ENCODE peak calls at places on chromosomes 12 and 14, in six cellular contexts. G is tibial artery, V is NCI-H1092, Z is AG10803, R is dorsolateral prefrontal cortex, N is psoas muscle. Y is an unnamed sample.
A peak's percentile ranks its signal among the peaks of the same experiment; 100 is the strongest.

GRCh38 chr14:75443203-75443969 is 15.6 kb downstream of the JDP2 start:
- DNase-seq in G (no peak), V (no peak), Z (peak; percentile 56), R (no peak), N (no peak), Y (no peak)

GRCh38 chr12:90652280-90652679 is 302.7 kb downstream of the CCER1 start:
- DNase-seq in G (no peak), V (no peak), Z (no peak), R (no peak), N (no peak), Y (no peak)

GRCh38 chr12:122951406-122951805 is 14.9 kb downstream of the ABCB9 start:
- DNase-seq in G (no peak), V (no peak), Z (no peak), R (no peak), N (no peak), Y (no peak)

GRCh38 chr12:1591029-1591428 is 3.4 kb downstream of the FBXL14 start:
- DNase-seq in G (no peak), V (no peak), Z (no peak), R (no peak), N (no peak), Y (no peak)

GRCh38 chr12:93047118-93047517 is 118.0 kb upstream of the EEA1 start:
- DNase-seq in G (no peak), V (no peak), Z (no peak), R (no peak), N (no peak), Y (no peak)

GRCh38 chr14:22870811-22871199 is 735 bp upstream of the LRP10 start:
- DNase-seq in G (no peak), V (no peak), Z (no peak), R (no peak), N (no peak), Y (no peak)

GRCh38 chr14:23177181-23177580 is 6.3 kb downstream of the SLC7A8 start:
- DNase-seq in G (no peak), V (no peak), Z (no peak), R (no peak), N (no peak), Y (no peak)

GRCh38 chr12:106978035-106978800 is 8.7 kb downstream of the MTERF2 start:
- DNase-seq in G (peak; percentile 51), V (peak; percentile 57), Z (peak; percentile 53), R (no peak), N (peak; percentile 36), Y (no peak)

GRCh38 chr12:29241821-29242591 is 92.9 kb downstream of the FAR2 start:
- DNase-seq in G (peak; percentile 45), V (no peak), Z (peak; percentile 80), R (no peak), N (no peak), Y (peak; percentile 51)

GRCh38 chr12:102061096-102061555 is 665 bp downstream of the WASHC3 start:
- DNase-seq in G (no peak), V (no peak), Z (peak; percentile 5), R (no peak), N (no peak), Y (no peak)

GRCh38 chr14:104657563-104658324 is 31.7 kb upstream of the INF2 start:
- DNase-seq in G (no peak), V (no peak), Z (no peak), R (no peak), N (no peak), Y (no peak)

GRCh38 chr14:37585101-37585479 is 10.0 kb downstream of the FOXA1 start:
- DNase-seq in G (no peak), V (peak; percentile 64), Z (no peak), R (no peak), N (no peak), Y (no peak)

GRCh38 chr12:6204533-6205143 is 4.4 kb downstream of the CD9 start:
- DNase-seq in G (no peak), V (no peak), Z (no peak), R (no peak), N (no peak), Y (no peak)

GRCh38 chr14:68979722-68980552 is 835 bp upstream of the ACTN1 start:
- DNase-seq in G (peak; percentile 45), V (peak; percentile 13), Z (peak; percentile 70), R (no peak), N (peak; percentile 60), Y (no peak)

GRCh38 chr12:58671196-58671595 is 249.1 kb downstream of the LRIG3 start:
- DNase-seq in G (no peak), V (no peak), Z (no peak), R (no peak), N (no peak), Y (no peak)

GRCh38 chr12:19014243-19014642 is 115.3 kb upstream of the PLEKHA5 start:
- DNase-seq in G (no peak), V (no peak), Z (peak; percentile 37), R (no peak), N (no peak), Y (no peak)

GRCh38 chr12:3311027-3311402 is 180.0 kb upstream of the PRMT8 start:
- DNase-seq in G (no peak), V (no peak), Z (no peak), R (no peak), N (no peak), Y (no peak)

GRCh38 chr12:27549231-27549800 is 25.3 kb downstream of the PPFIBP1 start:
- DNase-seq in G (no peak), V (no peak), Z (peak; percentile 92), R (no peak), N (no peak), Y (peak; percentile 69)

GRCh38 chr14:20400965-20401593 is 12.2 kb downstream of the TEP1 start:
- DNase-seq in G (no peak), V (no peak), Z (no peak), R (no peak), N (no peak), Y (no peak)

GRCh38 chr12:10455766-10456165 is 2.6 kb upstream of the KLRC1 start:
- DNase-seq in G (no peak), V (no peak), Z (no peak), R (no peak), N (no peak), Y (no peak)

GRCh38 chr12:131222271-131223139 is 268.8 kb downstream of the ADGRD1 start:
- DNase-seq in G (no peak), V (no peak), Z (no peak), R (no peak), N (no peak), Y (no peak)

GRCh38 chr12:125971981-125972380 is 906.7 kb downstream of the AACS start:
- DNase-seq in G (no peak), V (no peak), Z (no peak), R (no peak), N (no peak), Y (no peak)

GRCh38 chr14:73760598-73761586 is 46.7 kb upstream of the PNMA1 start:
- DNase-seq in G (no peak), V (no peak), Z (no peak), R (no peak), N (no peak), Y (no peak)

GRCh38 chr12:57632898-57633825 is at the start of gene B4GALNT1:
- DNase-seq in G (no peak), V (peak; percentile 41), Z (peak; percentile 48), R (no peak), N (peak; percentile 66), Y (no peak)

GRCh38 chr12:124704619-124705018 is 137.2 kb upstream of the NCOR2 start:
- DNase-seq in G (no peak), V (no peak), Z (no peak), R (no peak), N (no peak), Y (no peak)

GRCh38 chr12:110921262-110921661 is 883 bp upstream of the MYL2 start:
- DNase-seq in G (no peak), V (no peak), Z (no peak), R (no peak), N (no peak), Y (no peak)

Y was measured in BJ.